ENCODE peak calls at places on chromosomes 6 and 20, in ten cellular contexts. F is NCI-H1694, C is NCI-H510A, H is GM03348, U is substantia nigra, I is WTC11, Y is heart right ventricle, K is HS-5, X is pons, P is AG08395. G is an unnamed sample.

GRCh38 chr6:110526731-110527130 is 50.3 kb upstream of the SLC22A16 start:
- DNase-seq in F (no peak), C (no peak), H (no peak), U (no peak), I (no peak), Y (no peak), K (no peak), X (no peak), P (no peak), G (no peak)

GRCh38 chr6:28635547-28636158 is 110.0 kb downstream of the GPX5 start:
- DNase-seq in F (no peak), C (no peak), H (no peak), U (no peak), I (peak), Y (no peak), K (no peak), X (no peak), P (no peak), G (no peak)

GRCh38 chr20:24668791-24669190 is 199.4 kb downstream of the SYNDIG1 start:
- DNase-seq in F (no peak), C (no peak), H (no peak), U (no peak), I (no peak), Y (no peak), K (no peak), X (no peak), P (no peak), G (no peak)

GRCh38 chr20:3710703-3711417 is 1.5 kb downstream of the SIGLEC1 start:
- DNase-seq in F (peak), C (no peak), H (peak), U (peak), I (peak), Y (peak), K (no peak), X (peak), P (peak), G (peak)

GRCh38 chr6:2971420-2972218 is at the start of gene SERPINB6:
- DNase-seq in F (no peak), C (no peak), H (peak), U (peak), I (peak), Y (peak), K (peak), X (peak), P (peak), G (peak)

GRCh38 chr6:53032853-53033252 is 32.4 kb upstream of the FBXO9 start:
- DNase-seq in F (no peak), C (no peak), H (no peak), U (peak), I (no peak), Y (no peak), K (no peak), X (peak), P (peak), G (no peak)

GRCh38 chr20:64101731-64102621 is 5.4 kb downstream of the NPBWR2 start:
- DNase-seq in F (no peak), C (no peak), H (peak), U (no peak), I (peak), Y (peak), K (no peak), X (no peak), P (peak), G (peak)

GRCh38 chr6:160509610-160510009 is 154.5 kb downstream of the LPA start:
- DNase-seq in F (no peak), C (no peak), H (no peak), U (no peak), I (no peak), Y (no peak), K (no peak), X (no peak), P (no peak), G (no peak)

GRCh38 chr6:12608016-12608860 is 108.3 kb upstream of the PHACTR1 start:
- DNase-seq in F (no peak), C (no peak), H (peak), U (no peak), I (no peak), Y (no peak), K (peak), X (peak), P (peak), G (no peak)

GRCh38 chr6:154909821-154910220 is 85.3 kb upstream of the TIAM2 start:
- DNase-seq in F (no peak), C (no peak), H (peak), U (no peak), I (no peak), Y (no peak), K (no peak), X (no peak), P (no peak), G (no peak)

GRCh38 chr20:45098096-45098773 is 2.7 kb downstream of the KCNS1 start:
- DNase-seq in F (no peak), C (no peak), H (peak), U (no peak), I (peak), Y (peak), K (no peak), X (no peak), P (no peak), G (peak)

GRCh38 chr6:116556065-116556464 is 2.5 kb downstream of the CALHM4 start:
- DNase-seq in F (no peak), C (no peak), H (peak), U (no peak), I (no peak), Y (no peak), K (peak), X (no peak), P (peak), G (no peak)

GRCh38 chr20:15789083-15789482 is 784.2 kb downstream of the KIF16B start:
- DNase-seq in F (no peak), C (no peak), H (no peak), U (no peak), I (no peak), Y (no peak), K (no peak), X (peak), P (no peak), G (no peak)

G was measured in right lobe of liver.